ENCODE peak calls at places on chromosomes 6 and 20, in ten cellular contexts. One of them, this sample, is unnamed.

GRCh38 chr6:157281570-157281969 is 41.7 kb downstream of the TMEM242 start:
- DNase-seq in H7: peak
- DNase-seq in SIG-M5: no peak
- DNase-seq in activated CD8-positive, alpha-beta memory T cell treated with anti-CD3 and anti-CD28 coated beads for 1 hour: no peak
- DNase-seq in BJ: no peak
- DNase-seq in Kasumi-1: no peak
- DNase-seq in ureter: peak
- DNase-seq in NCI-H446 treated with DMSO at 0.1 percent for 48 hours: no peak
- DNase-seq in body of pancreas: peak
- DNase-seq in NCI-H2029: peak
- DNase-seq in this sample: peak

GRCh38 chr20:47156431-47156841 is 200.1 kb downstream of the ZMYND8 start:
- DNase-seq in activated CD8-positive, alpha-beta memory T cell treated with anti-CD3 and anti-CD28 coated beads for 1 hour: no peak
- DNase-seq in body of pancreas: no peak
- DNase-seq in Kasumi-1: no peak
- DNase-seq in H7: no peak
- DNase-seq in NCI-H2029: no peak
- DNase-seq in SIG-M5: no peak
- DNase-seq in NCI-H446 treated with DMSO at 0.1 percent for 48 hours: no peak
- DNase-seq in ureter: no peak
- DNase-seq in BJ: no peak
- DNase-seq in this sample: no peak

GRCh38 chr20:45014671-45015415 is 48.5 kb downstream of the STK4 start:
- DNase-seq in ureter: no peak
- DNase-seq in activated CD8-positive, alpha-beta memory T cell treated with anti-CD3 and anti-CD28 coated beads for 1 hour: no peak
- DNase-seq in SIG-M5: no peak
- DNase-seq in NCI-H2029: no peak
- DNase-seq in Kasumi-1: no peak
- DNase-seq in H7: no peak
- DNase-seq in body of pancreas: no peak
- DNase-seq in BJ: peak
- DNase-seq in NCI-H446 treated with DMSO at 0.1 percent for 48 hours: no peak
- DNase-seq in this sample: no peak

GRCh38 chr6:137928286-137928685 is 61.2 kb downstream of the TNFAIP3 start:
- DNase-seq in H7: no peak
- DNase-seq in BJ: no peak
- DNase-seq in body of pancreas: no peak
- DNase-seq in Kasumi-1: peak
- DNase-seq in SIG-M5: no peak
- DNase-seq in NCI-H446 treated with DMSO at 0.1 percent for 48 hours: no peak
- DNase-seq in activated CD8-positive, alpha-beta memory T cell treated with anti-CD3 and anti-CD28 coated beads for 1 hour: no peak
- DNase-seq in ureter: no peak
- DNase-seq in NCI-H2029: no peak
- DNase-seq in this sample: no peak

GRCh38 chr6:139777202-139777970 is 402.9 kb upstream of the CITED2 start:
- DNase-seq in Kasumi-1: no peak
- DNase-seq in NCI-H2029: no peak
- DNase-seq in BJ: no peak
- DNase-seq in ureter: no peak
- DNase-seq in H7: no peak
- DNase-seq in SIG-M5: no peak
- DNase-seq in body of pancreas: peak
- DNase-seq in NCI-H446 treated with DMSO at 0.1 percent for 48 hours: no peak
- DNase-seq in activated CD8-positive, alpha-beta memory T cell treated with anti-CD3 and anti-CD28 coated beads for 1 hour: no peak
- DNase-seq in this sample: no peak

GRCh38 chr6:152099816-152100618 is 292.5 kb downstream of the ESR1 start:
- DNase-seq in SIG-M5: no peak
- DNase-seq in H7: no peak
- DNase-seq in BJ: no peak
- DNase-seq in NCI-H2029: no peak
- DNase-seq in Kasumi-1: peak
- DNase-seq in NCI-H446 treated with DMSO at 0.1 percent for 48 hours: no peak
- DNase-seq in ureter: no peak
- DNase-seq in body of pancreas: no peak
- DNase-seq in activated CD8-positive, alpha-beta memory T cell treated with anti-CD3 and anti-CD28 coated beads for 1 hour: no peak
- DNase-seq in this sample: no peak

GRCh38 chr6:146595981-146596731 is 2.6 kb upstream of the ADGB start:
- DNase-seq in BJ: no peak
- DNase-seq in H7: no peak
- DNase-seq in NCI-H2029: no peak
- DNase-seq in ureter: no peak
- DNase-seq in activated CD8-positive, alpha-beta memory T cell treated with anti-CD3 and anti-CD28 coated beads for 1 hour: no peak
- DNase-seq in Kasumi-1: peak
- DNase-seq in NCI-H446 treated with DMSO at 0.1 percent for 48 hours: no peak
- DNase-seq in body of pancreas: no peak
- DNase-seq in SIG-M5: peak
- DNase-seq in this sample: no peak

GRCh38 chr20:23135449-23136447 is 49.6 kb upstream of the CD93 start:
- DNase-seq in NCI-H446 treated with DMSO at 0.1 percent for 48 hours: no peak
- DNase-seq in Kasumi-1: no peak
- DNase-seq in ureter: no peak
- DNase-seq in activated CD8-positive, alpha-beta memory T cell treated with anti-CD3 and anti-CD28 coated beads for 1 hour: no peak
- DNase-seq in body of pancreas: no peak
- DNase-seq in SIG-M5: peak
- DNase-seq in H7: no peak
- DNase-seq in BJ: no peak
- DNase-seq in NCI-H2029: no peak
- DNase-seq in this sample: peak

GRCh38 chr6:21731411-21732031 is 138.0 kb downstream of the SOX4 start:
- DNase-seq in activated CD8-positive, alpha-beta memory T cell treated with anti-CD3 and anti-CD28 coated beads for 1 hour: no peak
- DNase-seq in NCI-H446 treated with DMSO at 0.1 percent for 48 hours: no peak
- DNase-seq in body of pancreas: peak
- DNase-seq in SIG-M5: no peak
- DNase-seq in NCI-H2029: peak
- DNase-seq in H7: no peak
- DNase-seq in ureter: no peak
- DNase-seq in BJ: no peak
- DNase-seq in Kasumi-1: no peak
- DNase-seq in this sample: no peak

GRCh38 chr6:55652429-55652828 is 73.4 kb upstream of the HMGCLL1 start:
- DNase-seq in body of pancreas: no peak
- DNase-seq in H7: no peak
- DNase-seq in NCI-H446 treated with DMSO at 0.1 percent for 48 hours: no peak
- DNase-seq in activated CD8-positive, alpha-beta memory T cell treated with anti-CD3 and anti-CD28 coated beads for 1 hour: no peak
- DNase-seq in SIG-M5: no peak
- DNase-seq in ureter: no peak
- DNase-seq in BJ: no peak
- DNase-seq in Kasumi-1: no peak
- DNase-seq in NCI-H2029: no peak
- DNase-seq in this sample: no peak

GRCh38 chr20:41733151-41733550 is 115.0 kb upstream of the CHD6 start:
- DNase-seq in NCI-H2029: no peak
- DNase-seq in body of pancreas: no peak
- DNase-seq in Kasumi-1: no peak
- DNase-seq in H7: no peak
- DNase-seq in activated CD8-positive, alpha-beta memory T cell treated with anti-CD3 and anti-CD28 coated beads for 1 hour: no peak
- DNase-seq in BJ: no peak
- DNase-seq in NCI-H446 treated with DMSO at 0.1 percent for 48 hours: no peak
- DNase-seq in SIG-M5: no peak
- DNase-seq in ureter: no peak
- DNase-seq in this sample: no peak

GRCh38 chr6:6966127-6966526 is 141.6 kb upstream of the RREB1 start:
- DNase-seq in SIG-M5: no peak
- DNase-seq in NCI-H446 treated with DMSO at 0.1 percent for 48 hours: no peak
- DNase-seq in body of pancreas: no peak
- DNase-seq in BJ: no peak
- DNase-seq in Kasumi-1: no peak
- DNase-seq in ureter: no peak
- DNase-seq in NCI-H2029: no peak
- DNase-seq in H7: no peak
- DNase-seq in activated CD8-positive, alpha-beta memory T cell treated with anti-CD3 and anti-CD28 coated beads for 1 hour: no peak
- DNase-seq in this sample: no peak

GRCh38 chr6:126361832-126362231 is 21.9 kb downstream of the CENPW start:
- DNase-seq in activated CD8-positive, alpha-beta memory T cell treated with anti-CD3 and anti-CD28 coated beads for 1 hour: no peak
- DNase-seq in BJ: no peak
- DNase-seq in H7: no peak
- DNase-seq in body of pancreas: no peak
- DNase-seq in ureter: no peak
- DNase-seq in SIG-M5: no peak
- DNase-seq in NCI-H446 treated with DMSO at 0.1 percent for 48 hours: no peak
- DNase-seq in Kasumi-1: no peak
- DNase-seq in NCI-H2029: no peak
- DNase-seq in this sample: no peak

GRCh38 chr20:63432577-63433061 is 39.8 kb downstream of the KCNQ2 start:
- DNase-seq in NCI-H2029: no peak
- DNase-seq in SIG-M5: no peak
- DNase-seq in activated CD8-positive, alpha-beta memory T cell treated with anti-CD3 and anti-CD28 coated beads for 1 hour: no peak
- DNase-seq in BJ: no peak
- DNase-seq in NCI-H446 treated with DMSO at 0.1 percent for 48 hours: no peak
- DNase-seq in body of pancreas: no peak
- DNase-seq in Kasumi-1: no peak
- DNase-seq in ureter: no peak
- DNase-seq in H7: peak
- DNase-seq in this sample: no peak

GRCh38 chr6:15096894-15097837 is 148.7 kb upstream of the JARID2 start:
- DNase-seq in BJ: no peak
- DNase-seq in SIG-M5: no peak
- DNase-seq in NCI-H446 treated with DMSO at 0.1 percent for 48 hours: no peak
- DNase-seq in H7: no peak
- DNase-seq in Kasumi-1: no peak
- DNase-seq in ureter: no peak
- DNase-seq in NCI-H2029: no peak
- DNase-seq in activated CD8-positive, alpha-beta memory T cell treated with anti-CD3 and anti-CD28 coated beads for 1 hour: no peak
- DNase-seq in body of pancreas: no peak
- DNase-seq in this sample: no peak

GRCh38 chr6:51049983-51050877 is 231.6 kb downstream of the TFAP2B start:
- DNase-seq in BJ: no peak
- DNase-seq in NCI-H2029: no peak
- DNase-seq in SIG-M5: no peak
- DNase-seq in Kasumi-1: no peak
- DNase-seq in activated CD8-positive, alpha-beta memory T cell treated with anti-CD3 and anti-CD28 coated beads for 1 hour: no peak
- DNase-seq in ureter: no peak
- DNase-seq in NCI-H446 treated with DMSO at 0.1 percent for 48 hours: no peak
- DNase-seq in H7: no peak
- DNase-seq in body of pancreas: no peak
- DNase-seq in this sample: no peak

GRCh38 chr6:44676826-44677433 is 289.4 kb downstream of the CDC5L start:
- DNase-seq in body of pancreas: no peak
- DNase-seq in ureter: no peak
- DNase-seq in NCI-H446 treated with DMSO at 0.1 percent for 48 hours: no peak
- DNase-seq in BJ: no peak
- DNase-seq in Kasumi-1: no peak
- DNase-seq in activated CD8-positive, alpha-beta memory T cell treated with anti-CD3 and anti-CD28 coated beads for 1 hour: no peak
- DNase-seq in SIG-M5: no peak
- DNase-seq in H7: no peak
- DNase-seq in NCI-H2029: no peak
- DNase-seq in this sample: no peak

GRCh38 chr20:46699651-46700359 is 9.6 kb upstream of the SLC2A10 start:
- DNase-seq in SIG-M5: no peak
- DNase-seq in body of pancreas: peak
- DNase-seq in ureter: no peak
- DNase-seq in activated CD8-positive, alpha-beta memory T cell treated with anti-CD3 and anti-CD28 coated beads for 1 hour: no peak
- DNase-seq in H7: no peak
- DNase-seq in NCI-H2029: no peak
- DNase-seq in NCI-H446 treated with DMSO at 0.1 percent for 48 hours: no peak
- DNase-seq in Kasumi-1: peak
- DNase-seq in BJ: no peak
- DNase-seq in this sample: no peak

GRCh38 chr6:53023323-53023722 is 28.2 kb upstream of the GSTA4 start:
- DNase-seq in NCI-H446 treated with DMSO at 0.1 percent for 48 hours: no peak
- DNase-seq in body of pancreas: no peak
- DNase-seq in BJ: no peak
- DNase-seq in Kasumi-1: no peak
- DNase-seq in activated CD8-positive, alpha-beta memory T cell treated with anti-CD3 and anti-CD28 coated beads for 1 hour: no peak
- DNase-seq in NCI-H2029: no peak
- DNase-seq in ureter: no peak
- DNase-seq in SIG-M5: no peak
- DNase-seq in H7: no peak
- DNase-seq in this sample: no peak

GRCh38 chr6:144922120-144922722 is 637.1 kb downstream of the UTRN start:
- DNase-seq in SIG-M5: no peak
- DNase-seq in NCI-H2029: no peak
- DNase-seq in Kasumi-1: no peak
- DNase-seq in body of pancreas: no peak
- DNase-seq in NCI-H446 treated with DMSO at 0.1 percent for 48 hours: no peak
- DNase-seq in BJ: peak
- DNase-seq in H7: no peak
- DNase-seq in activated CD8-positive, alpha-beta memory T cell treated with anti-CD3 and anti-CD28 coated beads for 1 hour: no peak
- DNase-seq in ureter: no peak
- DNase-seq in this sample: no peak

GRCh38 chr20:48578397-48579098 is 249.3 kb downstream of the PREX1 start:
- DNase-seq in SIG-M5: no peak
- DNase-seq in body of pancreas: no peak
- DNase-seq in H7: no peak
- DNase-seq in activated CD8-positive, alpha-beta memory T cell treated with anti-CD3 and anti-CD28 coated beads for 1 hour: no peak
- DNase-seq in NCI-H2029: no peak
- DNase-seq in BJ: no peak
- DNase-seq in Kasumi-1: no peak
- DNase-seq in NCI-H446 treated with DMSO at 0.1 percent for 48 hours: no peak
- DNase-seq in ureter: no peak
- DNase-seq in this sample: no peak

GRCh38 chr20:45938727-45939438 is 4.4 kb downstream of the PCIF1 start:
- DNase-seq in BJ: no peak
- DNase-seq in Kasumi-1: no peak
- DNase-seq in NCI-H446 treated with DMSO at 0.1 percent for 48 hours: no peak
- DNase-seq in ureter: no peak
- DNase-seq in body of pancreas: no peak
- DNase-seq in SIG-M5: no peak
- DNase-seq in NCI-H2029: no peak
- DNase-seq in H7: peak
- DNase-seq in activated CD8-positive, alpha-beta memory T cell treated with anti-CD3 and anti-CD28 coated beads for 1 hour: no peak
- DNase-seq in this sample: no peak

GRCh38 chr20:50680106-50680960 is 11.0 kb downstream of the RIPOR3 start:
- DNase-seq in body of pancreas: peak
- DNase-seq in NCI-H2029: no peak
- DNase-seq in ureter: no peak
- DNase-seq in NCI-H446 treated with DMSO at 0.1 percent for 48 hours: no peak
- DNase-seq in Kasumi-1: no peak
- DNase-seq in BJ: no peak
- DNase-seq in activated CD8-positive, alpha-beta memory T cell treated with anti-CD3 and anti-CD28 coated beads for 1 hour: no peak
- DNase-seq in H7: no peak
- DNase-seq in SIG-M5: no peak
- DNase-seq in this sample: no peak

GRCh38 chr6:125507987-125508655 is 206.4 kb upstream of the HDDC2 start:
- DNase-seq in H7: no peak
- DNase-seq in NCI-H2029: peak
- DNase-seq in body of pancreas: peak
- DNase-seq in Kasumi-1: peak
- DNase-seq in ureter: no peak
- DNase-seq in NCI-H446 treated with DMSO at 0.1 percent for 48 hours: peak
- DNase-seq in activated CD8-positive, alpha-beta memory T cell treated with anti-CD3 and anti-CD28 coated beads for 1 hour: no peak
- DNase-seq in SIG-M5: no peak
- DNase-seq in BJ: no peak
- DNase-seq in this sample: no peak

GRCh38 chr6:84685983-84686584 is 78.3 kb downstream of the TBX18 start:
- DNase-seq in BJ: no peak
- DNase-seq in body of pancreas: no peak
- DNase-seq in Kasumi-1: peak
- DNase-seq in SIG-M5: no peak
- DNase-seq in ureter: no peak
- DNase-seq in NCI-H2029: no peak
- DNase-seq in H7: peak
- DNase-seq in activated CD8-positive, alpha-beta memory T cell treated with anti-CD3 and anti-CD28 coated beads for 1 hour: no peak
- DNase-seq in NCI-H446 treated with DMSO at 0.1 percent for 48 hours: no peak
- DNase-seq in this sample: no peak

GRCh38 chr20:51534764-51535386 is 7.6 kb downstream of the NFATC2 start:
- DNase-seq in activated CD8-positive, alpha-beta memory T cell treated with anti-CD3 and anti-CD28 coated beads for 1 hour: no peak
- DNase-seq in NCI-H2029: no peak
- DNase-seq in SIG-M5: no peak
- DNase-seq in H7: no peak
- DNase-seq in Kasumi-1: peak
- DNase-seq in BJ: no peak
- DNase-seq in ureter: no peak
- DNase-seq in body of pancreas: no peak
- DNase-seq in NCI-H446 treated with DMSO at 0.1 percent for 48 hours: no peak
- DNase-seq in this sample: no peak

GRCh38 chr6:137637161-137637560 is 143.0 kb upstream of the OLIG3 start:
- DNase-seq in BJ: peak
- DNase-seq in SIG-M5: peak
- DNase-seq in Kasumi-1: peak
- DNase-seq in H7: no peak
- DNase-seq in body of pancreas: peak
- DNase-seq in NCI-H446 treated with DMSO at 0.1 percent for 48 hours: no peak
- DNase-seq in activated CD8-positive, alpha-beta memory T cell treated with anti-CD3 and anti-CD28 coated beads for 1 hour: no peak
- DNase-seq in ureter: peak
- DNase-seq in NCI-H2029: no peak
- DNase-seq in this sample: no peak

GRCh38 chr20:63293456-63293855 is 470 bp downstream of the COL20A1 start:
- DNase-seq in NCI-H446 treated with DMSO at 0.1 percent for 48 hours: no peak
- DNase-seq in Kasumi-1: no peak
- DNase-seq in H7: peak
- DNase-seq in ureter: no peak
- DNase-seq in body of pancreas: no peak
- DNase-seq in BJ: no peak
- DNase-seq in activated CD8-positive, alpha-beta memory T cell treated with anti-CD3 and anti-CD28 coated beads for 1 hour: no peak
- DNase-seq in SIG-M5: no peak
- DNase-seq in NCI-H2029: no peak
- DNase-seq in this sample: no peak